ENCODE peak calls at places on chromosome 19, in five cellular contexts. Y is HepG2, F is A549, U is K562, C is HCT116. B is an unnamed sample.

GRCh38 chr19:50718255-50719118 is 1.1 kb downstream of the SHANK1 start:
- DNase-seq in Y (no peak), C (no peak), U (no peak), F (no peak), B (no peak)

GRCh38 chr19:44600466-44600865 is 12.9 kb upstream of the IGSF23 start:
- DNase-seq in U (no peak), Y (no peak), F (no peak), C (no peak), B (peak)

GRCh38 chr19:19504754-19505668 is 10.3 kb downstream of the TSSK6 start:
- DNase-seq in U (no peak), F (no peak), C (no peak), Y (no peak), B (no peak)

GRCh38 chr19:5933391-5933998 is 19.4 kb downstream of the CAPS start:
- DNase-seq in Y (no peak), C (no peak), F (no peak), U (no peak), B (no peak)

GRCh38 chr19:36257512-36257876 is 42.6 kb downstream of the ZNF146 start:
- DNase-seq in U (no peak), Y (no peak), C (no peak), F (no peak), B (no peak)

GRCh38 chr19:18098891-18099622 is 1.5 kb downstream of the MAST3 start:
- DNase-seq in F (no peak), U (peak), C (no peak), Y (no peak), B (no peak)

GRCh38 chr19:38946229-38947010 is 15.7 kb downstream of the MRPS12 start:
- DNase-seq in C (no peak), U (no peak), F (no peak), Y (no peak), B (no peak)

GRCh38 chr19:7863157-7863970 is 10.8 kb downstream of the PRR36 start:
- DNase-seq in Y (no peak), F (no peak), C (no peak), U (peak), B (no peak)

GRCh38 chr19:2618611-2619010 is 83.9 kb downstream of the GNG7 start:
- DNase-seq in U (no peak), C (peak), F (no peak), Y (no peak), B (peak)

GRCh38 chr19:2309734-2310362 is 1.9 kb upstream of the LINGO3 start:
- DNase-seq in C (no peak), U (no peak), Y (no peak), F (no peak), B (peak)

GRCh38 chr19:7013678-7014077 is 7.6 kb downstream of the MBD3L2B start:
- DNase-seq in Y (no peak), F (no peak), C (no peak), U (no peak), B (no peak)

GRCh38 chr19:18765224-18765623 is 25.9 kb downstream of the COMP start:
- DNase-seq in C (no peak), F (no peak), Y (no peak), U (no peak), B (no peak)

GRCh38 chr19:58021541-58022282 is 12.1 kb upstream of the ZSCAN1 start:
- DNase-seq in F (peak), Y (peak), U (peak), C (no peak), B (peak)

GRCh38 chr19:20912973-20913372 is 10.1 kb upstream of the ZNF85 start:
- DNase-seq in F (no peak), Y (no peak), U (no peak), C (no peak), B (no peak)

GRCh38 chr19:48385461-48386087 is 5.8 kb downstream of the KDELR1 start:
- DNase-seq in F (no peak), C (no peak), U (no peak), Y (no peak), B (no peak)

GRCh38 chr19:33905473-33905936 is 108.8 kb downstream of the KCTD15 start:
- DNase-seq in Y (no peak), C (no peak), F (no peak), U (no peak), B (no peak)

GRCh38 chr19:33906578-33907335 is 110.1 kb downstream of the KCTD15 start:
- DNase-seq in F (no peak), Y (peak), C (no peak), U (no peak), B (peak)

GRCh38 chr19:33903489-33903850 is 106.8 kb downstream of the KCTD15 start:
- DNase-seq in U (no peak), C (no peak), Y (no peak), F (no peak), B (no peak)

GRCh38 chr19:33904681-33905080 is 108.0 kb downstream of the KCTD15 start:
- DNase-seq in U (no peak), Y (peak), F (no peak), C (no peak), B (no peak)

GRCh38 chr19:33905937-33906577 is 109.4 kb downstream of the KCTD15 start:
- DNase-seq in C (no peak), U (peak), F (peak), Y (no peak), B (no peak)
- TF ChIP-seq CEBPB in C (no peak), U (no peak), F (no peak), Y (no peak), B (no peak)

DNA sequence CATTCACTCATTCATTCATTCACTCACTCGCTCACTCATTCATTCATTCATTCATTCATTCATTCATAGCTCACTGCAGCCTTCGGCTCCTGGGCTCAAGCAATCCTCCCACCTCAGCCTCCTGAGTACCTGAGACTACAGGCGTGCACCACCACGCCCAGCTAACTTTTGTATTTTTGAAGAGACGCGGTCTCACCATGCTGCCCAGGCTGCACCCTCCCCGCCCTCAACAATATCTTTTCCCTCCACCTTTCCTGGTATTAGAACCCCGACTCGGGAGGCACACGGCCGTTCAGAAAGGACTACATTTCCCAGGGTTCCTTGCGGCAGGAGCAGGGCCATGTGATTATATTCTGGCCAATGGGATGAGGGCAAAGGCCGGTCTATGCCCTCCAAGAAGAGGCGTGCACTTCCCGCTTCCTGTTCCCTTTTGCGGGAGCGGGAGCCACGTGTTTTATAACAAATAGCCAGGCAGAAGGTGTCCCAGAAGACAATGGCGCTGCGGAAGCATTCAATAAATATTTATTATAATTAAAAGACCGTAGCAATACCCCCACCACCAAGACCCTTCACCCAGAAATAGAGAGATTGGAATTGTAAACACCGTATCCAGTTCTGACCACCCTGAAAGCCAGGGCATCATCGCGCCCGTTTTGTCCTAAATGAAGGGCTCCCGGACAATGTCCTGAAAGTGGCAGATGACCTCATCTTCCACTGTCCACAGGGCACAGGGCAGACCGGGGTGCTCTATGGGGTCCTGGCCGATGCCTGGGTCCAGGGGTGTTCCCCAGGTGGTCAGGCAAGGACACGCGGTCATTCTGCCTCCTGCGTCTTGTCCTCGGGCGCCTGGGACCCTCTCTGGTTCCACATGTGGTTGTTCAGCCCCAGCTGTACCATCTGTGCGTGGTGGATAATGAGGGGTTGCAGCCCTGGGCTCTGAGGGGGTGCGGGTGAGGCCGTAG is 15.8 kb downstream of the TICAM1 start:
- DNase-seq in F (peak), Y (peak), C (peak), U (peak), B (peak)
- H3K4me2 ChIP-seq in F (peak), Y (peak), C (peak), U (peak), B (peak)

DNA sequence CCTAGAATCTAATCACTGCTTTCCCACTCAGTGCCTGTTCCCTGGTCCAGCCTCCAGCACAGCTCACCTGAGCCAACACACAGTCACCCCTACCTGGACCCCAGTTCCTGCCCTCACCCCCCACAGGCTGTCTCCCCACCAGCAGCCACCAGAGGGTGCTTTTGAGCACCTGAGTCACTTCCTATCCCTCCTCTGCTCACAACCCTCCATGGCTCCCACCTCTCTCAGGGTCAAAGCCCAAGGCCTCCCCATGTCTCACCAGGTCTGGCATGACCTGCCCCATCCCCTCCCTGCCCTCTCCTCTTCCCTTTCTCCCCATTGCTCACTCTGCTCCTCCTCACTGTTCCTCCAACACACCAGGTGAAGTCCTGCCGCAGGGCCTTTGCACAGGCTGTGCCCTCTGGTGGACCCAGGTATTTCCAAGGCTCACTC is 7.1 kb upstream of the DPP9 start:
- DNase-seq in F (peak), Y (no peak), U (peak), C (peak), B (no peak)
- TF ChIP-seq CEBPB in F (no peak), Y (no peak), U (no peak), C (no peak), B (no peak)

DNA sequence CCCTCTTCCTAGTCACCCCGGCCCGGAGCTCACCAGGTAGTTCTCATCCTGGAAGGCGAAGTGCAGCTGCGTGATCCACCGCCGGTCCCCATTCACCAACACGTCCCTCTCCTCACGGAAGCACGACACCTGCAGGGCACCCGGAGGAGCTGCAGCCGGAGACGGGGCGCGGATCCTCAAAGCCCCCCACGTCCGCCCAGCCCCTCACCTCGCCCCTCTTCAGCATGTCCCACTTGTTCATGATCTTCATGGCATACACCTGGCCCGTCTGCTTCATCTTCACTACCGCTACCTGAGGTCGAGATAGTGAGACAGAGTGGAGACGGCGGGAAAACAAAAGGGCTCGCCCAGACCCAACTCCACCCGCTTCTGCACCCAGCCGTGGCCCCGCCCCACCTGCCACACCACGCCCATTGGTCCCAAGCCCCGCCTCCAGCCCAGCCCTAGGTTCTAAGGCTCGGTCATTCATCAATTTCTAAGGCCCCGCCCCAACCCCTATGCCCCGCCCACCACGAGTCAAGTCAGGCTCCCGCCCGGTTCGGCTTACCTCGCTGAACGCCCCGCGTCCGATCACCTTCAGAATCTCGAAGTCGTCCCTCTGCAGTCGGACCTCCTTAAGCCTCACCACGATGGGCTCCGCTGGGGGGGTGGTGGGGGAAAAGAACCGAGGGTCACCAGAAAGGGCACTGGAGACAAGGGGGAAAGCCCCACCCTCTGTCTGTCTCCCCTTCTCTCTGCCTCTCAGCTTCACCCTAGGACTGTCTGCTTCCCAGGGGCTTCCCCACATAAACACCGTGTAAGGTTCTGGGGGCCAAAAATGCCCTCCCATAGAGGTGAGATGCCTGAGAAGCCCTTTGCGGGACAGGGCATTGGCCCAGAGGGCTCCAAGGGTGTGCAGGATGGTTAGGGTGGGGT is 2.8 kb downstream of the DMPK start:
- DNase-seq in F (peak), U (peak), Y (peak), C (peak), B (no peak)
- H3K4me2 ChIP-seq in F (peak), U (peak), Y (peak), C (peak), B (no peak)

GRCh38 chr19:11196406-11197287 is 698 bp downstream of the KANK2 start:
- DNase-seq in C (no peak), F (peak), U (peak), Y (no peak), B (peak)
- TF ChIP-seq CEBPB in C (no peak), F (no peak), U (no peak), Y (no peak), B (no peak)

GRCh38 chr19:16608290-16608704 is 19.7 kb downstream of the MED26 start:
- DNase-seq in F (no peak), Y (no peak), C (no peak), U (no peak), B (peak)
- H3K4me2 ChIP-seq in F (no peak), Y (no peak), C (no peak), U (no peak), B (no peak)

DNA sequence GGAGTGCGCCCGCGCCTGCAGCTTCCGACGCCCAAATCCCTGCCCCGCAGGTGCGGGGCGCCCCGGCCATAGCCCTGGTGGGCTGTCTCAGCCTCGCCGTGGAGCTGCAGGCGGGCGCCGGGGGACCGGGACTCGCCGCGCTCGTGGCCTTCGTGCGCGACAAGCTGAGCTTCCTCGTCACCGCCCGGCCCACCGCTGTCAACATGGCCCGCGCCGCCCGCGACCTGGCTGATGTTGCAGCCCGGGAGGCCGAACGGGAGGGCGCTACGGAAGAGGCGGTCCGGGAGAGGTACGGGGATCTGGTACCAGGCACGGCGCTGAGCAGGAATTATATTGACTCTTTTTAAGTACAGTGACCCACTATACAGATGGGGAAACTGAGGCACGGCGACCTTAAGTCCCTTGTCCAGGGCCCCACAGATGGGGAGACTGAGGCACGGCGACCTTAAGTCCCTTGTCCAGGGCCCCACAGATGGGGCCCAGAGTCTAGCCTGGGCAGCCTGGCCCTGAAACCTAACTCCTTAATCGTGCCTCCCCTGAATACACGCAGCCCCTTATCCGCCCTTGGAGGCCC is 586 bp downstream of the MRI1 start:
- DNase-seq in Y (no peak), C (no peak), U (peak), F (no peak), B (no peak)
- TF ChIP-seq CEBPB in Y (no peak), C (no peak), U (no peak), F (no peak), B (no peak)

DNA sequence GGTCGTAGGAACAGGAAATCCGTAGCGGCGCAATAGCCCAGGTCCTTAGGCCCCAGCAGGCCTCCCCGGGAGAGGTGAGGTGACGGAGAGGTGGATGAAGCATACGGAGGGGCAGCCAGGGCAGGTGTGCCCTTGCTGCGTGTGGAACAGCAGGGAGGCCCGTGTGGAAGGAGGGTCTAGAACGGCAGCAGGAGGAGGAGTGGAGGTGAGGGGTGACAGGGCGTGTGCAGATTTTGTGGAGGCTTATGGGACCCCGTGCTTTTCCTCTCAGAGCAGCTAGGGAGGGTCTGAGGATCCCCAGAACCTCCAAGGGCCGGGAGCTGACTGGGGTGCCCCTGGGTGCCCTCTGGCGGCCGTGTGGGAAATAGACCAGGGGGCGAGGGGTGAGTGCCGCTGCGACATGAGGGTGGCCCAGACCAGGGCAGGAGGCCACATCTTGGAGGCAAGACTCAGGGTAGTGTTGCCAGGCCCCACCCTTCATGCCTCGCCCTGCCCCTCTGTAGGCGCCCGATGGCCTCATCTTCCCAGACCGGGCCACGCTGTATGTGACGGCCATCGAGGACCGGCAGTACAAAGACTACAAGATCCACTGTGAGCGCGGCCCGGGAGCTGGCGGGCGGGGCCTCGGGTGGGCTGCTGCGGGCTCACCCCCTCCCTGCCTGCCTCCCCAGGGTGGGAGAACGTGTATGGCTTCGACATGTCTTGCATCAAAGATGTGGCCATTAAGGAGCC is 5.0 kb upstream of the ADM5 start:
- DNase-seq in U (peak), C (no peak), F (peak), Y (no peak), B (no peak)
- H3K4me2 ChIP-seq in U (no peak), C (no peak), F (no peak), Y (no peak), B (no peak)